ENCODE peak calls at places on chromosomes 3 and 15, in ten cellular contexts. K is body of pancreas, P is uterus, N is adrenal gland, J is IMR-90, D is A549, M is spleen, T is heart left ventricle, C is transverse colon, V is stomach. A is an unnamed sample.

GRCh38 chr3:163951397-163951987 is 1126.8 kb downstream of the SI start:
- DNase-seq in C (no peak), M (no peak), J (no peak), P (no peak), N (no peak), D (no peak), V (no peak), T (no peak), K (no peak), A (no peak)

GRCh38 chr15:32857732-32858131 is 139.9 kb downstream of the GREM1 start:
- DNase-seq in T (no peak), D (no peak), C (no peak), J (no peak), M (no peak), P (no peak), K (no peak), N (no peak), V (no peak), A (no peak)

GRCh38 chr3:114714237-114714636 is 420.4 kb downstream of the TIGIT start:
- DNase-seq in V (no peak), C (no peak), N (no peak), P (no peak), T (no peak), M (no peak), J (no peak), D (no peak), K (no peak), A (no peak)

GRCh38 chr3:10500717-10501663 is 4.4 kb downstream of the ATP2B2 start:
- DNase-seq in C (no peak), N (no peak), M (peak; percentile 41), J (no peak), P (no peak), D (no peak), V (no peak), T (no peak), K (no peak), A (no peak)

GRCh38 chr3:170598091-170598502 is 12.2 kb upstream of the SLC7A14 start:
- DNase-seq in T (no peak), N (no peak), M (no peak), D (no peak), P (no peak), C (no peak), V (no peak), K (no peak), J (no peak), A (peak; percentile 58)

GRCh38 chr3:15629860-15630597 is 28.5 kb downstream of the BTD start:
- DNase-seq in T (peak; percentile 40), K (peak; percentile 74), V (peak; percentile 63), N (peak; percentile 76), P (peak; percentile 77), M (no peak), C (peak; percentile 65), D (peak; percentile 82), J (peak; percentile 89), A (peak; percentile 87)

GRCh38 chr15:67479781-67480180 is 41.1 kb upstream of the C15orf61 start:
- DNase-seq in J (peak; percentile 52), K (no peak), D (no peak), C (no peak), V (no peak), P (no peak), T (no peak), M (no peak), N (no peak), A (no peak)

GRCh38 chr15:89442671-89443307 is 53.6 kb downstream of the RHCG start:
- DNase-seq in V (peak; percentile 31), C (peak; percentile 48), J (peak; percentile 8), K (peak; percentile 88), N (peak; percentile 40), P (no peak), D (peak; percentile 88), M (no peak), T (no peak), A (peak; percentile 25)

GRCh38 chr3:17915341-17915740 is 172.9 kb upstream of the TBC1D5 start:
- DNase-seq in V (no peak), K (no peak), P (no peak), C (no peak), D (no peak), J (no peak), T (no peak), N (no peak), M (no peak), A (no peak)

GRCh38 chr15:38545179-38545578 is 19.4 kb downstream of the RASGRP1 start:
- DNase-seq in M (no peak), D (no peak), P (no peak), J (peak; percentile 38), C (no peak), N (no peak), V (no peak), K (no peak), T (no peak), A (no peak)

GRCh38 chr3:36656873-36657272 is 107.5 kb downstream of the DCLK3 start:
- DNase-seq in K (no peak), N (no peak), J (no peak), M (no peak), C (no peak), T (no peak), D (no peak), V (no peak), P (no peak), A (no peak)

GRCh38 chr3:50246517-50246954 is 10.5 kb downstream of the GNAI2 start:
- DNase-seq in T (peak; percentile 84), V (no peak), M (peak; percentile 91), J (peak; percentile 92), C (peak; percentile 55), D (peak; percentile 57), N (peak; percentile 51), P (peak; percentile 72), K (no peak), A (no peak)

GRCh38 chr3:66177026-66177425 is 43.8 kb upstream of the SLC25A26 start:
- DNase-seq in K (no peak), P (no peak), M (no peak), T (no peak), J (no peak), N (no peak), C (no peak), D (no peak), V (peak; percentile 31), A (no peak)

GRCh38 chr15:47504624-47505256 is 212.6 kb upstream of the SEMA6D start:
- DNase-seq in T (no peak), P (no peak), V (no peak), C (no peak), D (no peak), K (no peak), J (no peak), M (no peak), N (no peak), A (no peak)
- H3K4me1 ChIP-seq in T (peaks cover 27% of the 10 kb centered on the region), P (no peaks in the 10 kb centered on the region), V (no peaks in the 10 kb centered on the region), C (no peaks in the 10 kb centered on the region), D (no peaks in the 10 kb centered on the region), K (no peaks in the 10 kb centered on the region), J (peaks cover 4% of the 10 kb centered on the region), M (peaks cover 8% of the 10 kb centered on the region), N (peaks cover 7% of the 10 kb centered on the region), A (no peaks in the 10 kb centered on the region)

GRCh38 chr3:159763466-159764210 is 225.0 kb upstream of the IL12A start:
- DNase-seq in V (peak; percentile 62), N (peak; percentile 32), D (peak; percentile 81), T (peak; percentile 89), C (peak; percentile 81), M (peak; percentile 83), J (peak; percentile 84), P (peak; percentile 85), K (peak; percentile 61), A (peak; percentile 78)
- TF ChIP-seq POLR2A in V (no peak), N (peak; percentile 32), D (peak; percentile 81), T (peak; percentile 89), C (peak; percentile 76), M (peak; percentile 43), J (peak; percentile 74), P (peak; percentile 60), K (no peak), A (peak; percentile 32)

GRCh38 chr15:85495542-85495941 is 115.1 kb downstream of the AKAP13 start:
- DNase-seq in V (no peak), D (no peak), J (no peak), P (no peak), C (no peak), T (no peak), M (no peak), K (no peak), N (no peak), A (no peak)

GRCh38 chr15:85498471-85498870 is 118.1 kb downstream of the AKAP13 start:
- DNase-seq in M (no peak), K (no peak), V (no peak), D (no peak), P (no peak), T (no peak), C (no peak), J (no peak), N (no peak), A (no peak)

GRCh38 chr15:85495096-85495495 is 114.7 kb downstream of the AKAP13 start:
- DNase-seq in C (no peak), P (no peak), T (no peak), J (no peak), K (no peak), N (no peak), M (no peak), V (no peak), D (no peak), A (no peak)

GRCh38 chr15:85496146-85496545 is 115.7 kb downstream of the AKAP13 start:
- DNase-seq in P (no peak), N (no peak), V (no peak), M (no peak), J (no peak), T (no peak), D (no peak), C (no peak), K (no peak), A (no peak)

DNA sequence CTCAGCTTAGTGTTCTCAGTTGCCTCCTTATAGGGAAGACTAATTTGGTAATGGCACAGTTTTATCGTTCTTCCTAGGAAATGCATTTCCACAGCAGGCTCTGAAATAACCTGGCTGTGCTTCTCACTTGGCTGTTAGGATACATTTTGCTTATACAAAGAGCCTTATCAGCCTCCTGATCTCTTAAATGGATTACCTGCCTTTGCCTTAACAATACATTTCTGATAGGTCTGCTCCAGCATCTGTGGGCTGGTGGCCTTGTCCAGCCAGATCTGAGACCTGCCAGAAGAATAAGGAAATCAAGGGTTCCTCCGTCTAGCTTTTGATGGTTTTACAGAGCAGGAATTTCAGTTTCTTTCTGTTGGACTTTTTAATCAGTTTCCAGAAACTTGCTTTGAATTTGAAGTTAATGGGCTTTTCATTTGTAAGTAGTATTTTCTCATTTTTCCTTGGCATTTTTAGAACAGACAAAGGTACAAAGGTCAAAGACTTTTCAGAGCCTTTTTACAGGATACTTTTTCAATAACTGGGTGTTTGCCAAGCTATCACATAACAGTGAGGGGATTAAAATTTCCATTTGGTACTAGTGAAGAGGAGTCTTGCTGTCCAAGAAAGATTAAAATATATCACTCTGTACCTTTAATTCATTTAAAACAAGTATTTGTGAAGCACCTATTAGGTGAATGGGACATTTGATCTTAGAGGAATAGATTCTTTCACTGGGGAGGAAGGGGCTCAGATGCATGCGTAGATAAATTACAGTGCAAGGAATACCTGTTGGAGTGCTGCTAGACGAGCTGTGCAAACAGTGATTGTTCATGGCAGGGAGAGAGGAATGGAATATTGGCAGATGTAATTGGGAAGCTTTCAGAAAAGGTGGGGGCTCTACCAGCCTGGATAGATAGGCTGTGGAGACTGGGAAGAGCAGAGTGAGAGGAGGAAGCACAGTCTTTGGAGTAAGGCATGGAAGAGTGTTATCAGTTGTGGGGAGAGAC is 116.4 kb downstream of the AKAP13 start:
- DNase-seq in V (peak; percentile 53), D (no peak), N (no peak), P (no peak), K (no peak), C (no peak), M (no peak), J (no peak), T (no peak), A (no peak)
- H3K4me1 ChIP-seq in V (peaks cover 15% of the 10 kb centered on the region), D (peaks cover 69% of the 10 kb centered on the region), N (peaks cover 40% of the 10 kb centered on the region), P (peaks cover 5% of the 10 kb centered on the region), K (peaks cover 26% of the 10 kb centered on the region), C (peaks cover 15% of the 10 kb centered on the region), M (peaks cover 72% of the 10 kb centered on the region), J (peaks cover 11% of the 10 kb centered on the region), T (peaks cover 96% of the 10 kb centered on the region), A (no peaks in the 10 kb centered on the region)

GRCh38 chr15:47673343-47673761 is 44.0 kb upstream of the SEMA6D start:
- DNase-seq in T (no peak), N (no peak), C (no peak), M (no peak), P (peak; percentile 17), J (no peak), K (no peak), V (no peak), D (no peak), A (no peak)
- TF ChIP-seq POLR2A in T (no peak), N (no peak), C (no peak), M (no peak), P (no peak), J (no peak), K (no peak), V (no peak), D (no peak), A (no peak)